ENCODE peak calls at places on chromosomes 1 and 21, in seven cellular contexts. N is tibial artery, D is pancreas, F is cardiac muscle cell, H is mesendoderm, V is caudate nucleus, S is RWPE2. E is an unnamed sample.
A peak's percentile ranks its signal among the peaks of the same experiment; 100 is the strongest.

GRCh38 chr1:227742738-227743715 is 7.8 kb downstream of the SNAP47 start:
- DNase-seq in N (no peak), D (peak; percentile 46), F (no peak), H (peak; percentile 15), V (no peak), S (no peak), E (no peak)

GRCh38 chr1:185062710-185063370 is 17.5 kb downstream of the RNF2 start:
- DNase-seq in N (no peak), D (no peak), F (no peak), H (no peak), V (no peak), S (no peak), E (no peak)

GRCh38 chr1:180261030-180261429 is 31.0 kb downstream of the LHX4 start:
- DNase-seq in N (no peak), D (no peak), F (no peak), H (no peak), V (no peak), S (no peak), E (no peak)

GRCh38 chr1:181013144-181013543 is 9.5 kb downstream of the STX6 start:
- DNase-seq in N (no peak), D (no peak), F (peak; percentile 70), H (no peak), V (no peak), S (no peak), E (no peak)

GRCh38 chr1:117015701-117016100 is 14.1 kb downstream of the CD101 start:
- DNase-seq in N (no peak), D (no peak), F (no peak), H (no peak), V (no peak), S (no peak), E (no peak)

GRCh38 chr1:50493710-50494109 is 70.5 kb upstream of the DMRTA2 start:
- DNase-seq in N (no peak), D (no peak), F (no peak), H (no peak), V (no peak), S (no peak), E (no peak)

GRCh38 chr1:230749635-230750034 is 2.4 kb downstream of the CAPN9 start:
- DNase-seq in N (no peak), D (no peak), F (no peak), H (no peak), V (no peak), S (no peak), E (no peak)

GRCh38 chr21:33901421-33902288 is 13.9 kb downstream of the ATP5PO start:
- DNase-seq in N (peak; percentile 31), D (no peak), F (peak; percentile 84), H (peak; percentile 91), V (no peak), S (no peak), E (no peak)

GRCh38 chr1:161096015-161096414 is 2.1 kb upstream of the KLHDC9 start:
- DNase-seq in N (no peak), D (no peak), F (no peak), H (no peak), V (no peak), S (no peak), E (no peak)
- H3K27ac ChIP-seq in N (no peak overlapping the region), D (no peak overlapping the region), F (no peak overlapping the region), H (no peak overlapping the region), V (no peak overlapping the region), S (no peak overlapping the region), E (no peak overlapping the region)

GRCh38 chr1:204451352-204452124 is 39.9 kb upstream of the PPP1R15B start:
- DNase-seq in N (no peak), D (no peak), F (no peak), H (no peak), V (no peak), S (no peak), E (no peak)
- H3K27ac ChIP-seq in N (peak overlapping the region; percentile 64), D (peak overlapping the region; percentile 50), F (peak overlapping the region; percentile 70), H (no peak overlapping the region), V (no peak overlapping the region), S (no peak overlapping the region), E (no peak overlapping the region)

GRCh38 chr1:203276916-203277535 is 28.3 kb upstream of the BTG2 start:
- DNase-seq in N (no peak), D (no peak), F (no peak), H (no peak), V (no peak), S (no peak), E (no peak)
- H3K27ac ChIP-seq in N (peak overlapping the region; percentile 94), D (no peak overlapping the region), F (peak overlapping the region; percentile 90), H (no peak overlapping the region), V (peak overlapping the region; percentile 96), S (no peak overlapping the region), E (peak overlapping the region; percentile 47)

DNA sequence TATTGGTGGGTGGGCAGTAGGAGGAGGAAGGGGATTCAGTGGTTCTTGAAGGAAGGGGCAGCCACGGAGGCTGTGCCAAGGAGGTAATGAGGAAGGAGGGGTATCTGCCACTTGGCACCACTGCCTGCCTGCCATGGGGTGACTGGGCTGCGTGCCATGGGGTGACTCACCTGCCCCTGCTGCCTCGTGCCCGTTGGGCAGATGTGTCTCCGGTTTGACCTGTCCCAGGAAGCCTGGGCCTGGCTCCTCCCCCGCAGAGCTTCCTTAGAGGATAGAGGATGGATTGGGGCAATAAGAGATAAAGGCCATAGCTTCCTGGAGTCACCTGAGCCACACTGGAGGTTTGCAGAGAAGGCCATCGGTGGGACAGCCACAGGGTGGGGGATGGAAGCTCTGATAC is 1.7 kb downstream of the PADI3 start:
- DNase-seq in N (no peak), D (peak; percentile 67), F (no peak), H (no peak), V (no peak), S (peak; percentile 96), E (no peak)
- H3K27ac ChIP-seq in N (no peak overlapping the region), D (no peak overlapping the region), F (no peak overlapping the region), H (no peak overlapping the region), V (no peak overlapping the region), S (peak overlapping the region; percentile 80), E (no peak overlapping the region)

GRCh38 chr1:52915211-52915854 is 6.2 kb downstream of the ECHDC2 start:
- DNase-seq in N (no peak), D (no peak), F (no peak), H (no peak), V (no peak), S (no peak), E (no peak)

GRCh38 chr1:52913014-52913413 is 8.5 kb downstream of the ECHDC2 start:
- DNase-seq in N (no peak), D (no peak), F (no peak), H (no peak), V (no peak), S (no peak), E (no peak)

GRCh38 chr1:52911541-52911940 is 10.0 kb downstream of the ECHDC2 start:
- DNase-seq in N (no peak), D (no peak), F (no peak), H (no peak), V (no peak), S (no peak), E (no peak)

GRCh38 chr1:52914463-52914862 is 7.1 kb downstream of the ECHDC2 start:
- DNase-seq in N (no peak), D (no peak), F (no peak), H (no peak), V (no peak), S (no peak), E (no peak)

GRCh38 chr1:52913537-52913936 is 8.0 kb downstream of the ECHDC2 start:
- DNase-seq in N (no peak), D (no peak), F (no peak), H (peak; percentile 44), V (no peak), S (no peak), E (no peak)
- H3K27ac ChIP-seq in N (no peak overlapping the region), D (no peak overlapping the region), F (no peak overlapping the region), H (no peak overlapping the region), V (no peak overlapping the region), S (no peak overlapping the region), E (no peak overlapping the region)

GRCh38 chr21:25369524-25370300 is 237.6 kb downstream of the MRPL39 start:
- DNase-seq in N (no peak), D (no peak), F (peak; percentile 29), H (no peak), V (no peak), S (no peak), E (no peak)

GRCh38 chr21:25370311-25370744 is 237.0 kb downstream of the MRPL39 start:
- DNase-seq in N (no peak), D (peak; percentile 43), F (peak; percentile 83), H (peak; percentile 57), V (no peak), S (peak; percentile 85), E (no peak)

GRCh38 chr21:25371831-25372434 is 235.3 kb downstream of the MRPL39 start:
- DNase-seq in N (no peak), D (no peak), F (no peak), H (no peak), V (no peak), S (no peak), E (no peak)

GRCh38 chr21:25375675-25376074 is 231.6 kb downstream of the MRPL39 start:
- DNase-seq in N (no peak), D (no peak), F (peak; percentile 12), H (no peak), V (no peak), S (no peak), E (no peak)

DNA sequence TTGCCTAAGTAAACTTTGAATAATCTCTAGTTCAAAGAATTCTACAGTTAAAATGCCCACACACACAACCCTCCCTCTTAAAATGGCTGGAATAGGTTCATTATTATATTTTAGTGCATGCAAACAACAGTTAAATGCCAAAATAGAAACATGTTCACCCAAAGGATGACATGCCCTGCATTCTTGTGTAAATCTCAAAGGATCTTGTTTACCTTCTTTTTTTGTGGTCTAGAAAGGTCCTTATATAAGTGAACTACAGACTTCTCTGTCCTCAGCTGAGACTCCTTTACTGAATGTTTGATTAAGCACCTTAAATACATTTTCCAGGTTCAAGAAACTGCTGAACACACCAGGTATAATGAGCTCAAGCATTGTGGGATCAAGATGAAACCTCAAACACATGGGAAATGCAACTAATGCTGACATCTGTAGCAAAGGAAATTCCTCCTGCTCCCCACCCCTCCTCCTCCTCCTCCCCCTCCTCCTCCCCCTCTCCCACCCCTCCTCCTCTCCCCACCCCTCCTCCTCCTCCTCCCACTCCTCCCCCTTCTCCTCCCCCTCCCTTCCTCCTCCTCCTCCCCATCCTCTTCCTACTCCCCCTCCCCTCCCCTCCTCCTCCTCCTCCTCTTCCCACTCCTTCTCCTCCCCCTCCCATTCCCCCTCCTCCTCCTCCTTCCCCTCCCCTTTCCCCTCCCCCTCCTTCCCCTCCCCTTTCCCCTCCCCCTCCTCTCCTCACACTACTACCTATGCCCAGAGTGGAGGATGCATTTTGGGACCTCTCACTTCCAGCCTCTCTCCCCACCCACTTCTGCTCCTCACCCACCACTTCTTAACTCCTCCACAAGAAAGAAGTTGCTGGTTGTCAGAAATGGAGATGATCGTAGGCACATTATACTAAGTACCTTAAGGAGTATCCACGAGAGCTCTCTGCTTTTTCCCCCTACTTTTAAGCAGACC is 233.9 kb downstream of the MRPL39 start:
- DNase-seq in N (no peak), D (no peak), F (no peak), H (peak; percentile 84), V (no peak), S (no peak), E (no peak)
- H3K27ac ChIP-seq in N (no peak overlapping the region), D (no peak overlapping the region), F (no peak overlapping the region), H (no peak overlapping the region), V (no peak overlapping the region), S (no peak overlapping the region), E (no peak overlapping the region)

GRCh38 chr1:89632213-89633102 is 462 bp upstream of the LRRC8C start:
- DNase-seq in N (peak; percentile 66), D (peak; percentile 92), F (peak; percentile 87), H (peak; percentile 72), V (peak; percentile 78), S (peak; percentile 71), E (peak; percentile 83)
- H3K27ac ChIP-seq in N (peak overlapping the region; percentile 79), D (peak overlapping the region; percentile 75), F (peak overlapping the region; percentile 85), H (peak overlapping the region; percentile 22), V (peak overlapping the region; percentile 96), S (peak overlapping the region; percentile 96), E (peak overlapping the region; percentile 92)

E was measured in CD4-positive, alpha-beta T cell.